ENCODE peak calls at places on chromosomes 6 and 20, in seven cellular contexts. C is left cardiac atrium, S is NCI-H1930, O is mesendoderm, H is endodermal cell, U is A549, Y is NCI-H82. L is an unnamed sample.

GRCh38 chr20:58051367-58051766 is 177.1 kb downstream of the ANKRD60 start:
- DNase-seq in C (no peak), S (no peak), O (no peak), H (no peak), U (no peak), Y (no peak), L (no peak)

GRCh38 chr6:169824848-169825557 is 73.6 kb downstream of the ERMARD start:
- DNase-seq in C (no peak), S (no peak), O (no peak), H (peak), U (no peak), Y (no peak), L (no peak)

GRCh38 chr6:149043476-149044130 is 273.9 kb upstream of the TAB2 start:
- DNase-seq in C (no peak), S (no peak), O (peak), H (peak), U (peak), Y (peak), L (no peak)

GRCh38 chr20:40754372-40754943 is 65.4 kb upstream of the MAFB start:
- DNase-seq in C (peak), S (no peak), O (no peak), H (peak), U (no peak), Y (no peak), L (no peak)

GRCh38 chr20:34037121-34037520 is 43.4 kb downstream of the RALY start:
- DNase-seq in C (no peak), S (no peak), O (peak), H (no peak), U (no peak), Y (no peak), L (no peak)

GRCh38 chr6:117480651-117481050 is 1.8 kb upstream of the DCBLD1 start:
- DNase-seq in C (no peak), S (no peak), O (no peak), H (no peak), U (no peak), Y (no peak), L (no peak)

GRCh38 chr6:157921685-157922367 is 59.8 kb upstream of the SYNJ2 start:
- DNase-seq in C (no peak), S (no peak), O (no peak), H (no peak), U (no peak), Y (no peak), L (no peak)

GRCh38 chr6:43509984-43510826 is at the start of gene LRRC73:
- DNase-seq in C (peak), S (peak), O (peak), H (peak), U (peak), Y (peak), L (peak)

GRCh38 chr6:32432050-32432450 is 7.6 kb upstream of the HLA-DRA start:
- DNase-seq in C (no peak), S (peak), O (peak), H (no peak), U (peak), Y (peak), L (no peak)

GRCh38 chr6:29637247-29637646 is 4.3 kb upstream of the GABBR1 start:
- DNase-seq in C (no peak), S (no peak), O (no peak), H (no peak), U (no peak), Y (no peak), L (no peak)

GRCh38 chr6:88380618-88381288 is 214.6 kb upstream of the CNR1 start:
- DNase-seq in C (no peak), S (no peak), O (no peak), H (no peak), U (peak), Y (peak), L (no peak)

GRCh38 chr20:53738039-53738944 is 144.7 kb upstream of the ZNF217 start:
- DNase-seq in C (peak), S (peak), O (peak), H (peak), U (peak), Y (peak), L (no peak)